ENCODE peak calls at places on chromosome 3, in five cellular contexts. One of them, this sample, is unnamed.

GRCh38 chr3:139219463-139219862 is 124.4 kb upstream of the MRPS22 start:
- DNase-seq in cerebellum: no peak
- DNase-seq in stimulated activated CD4-positive, alpha-beta T cell treated with anti-CD3 and anti-CD28 coated beads, Interleukin-2, amount 100 ng/mL, for 48 hours: no peak
- DNase-seq in anterior cingulate cortex: no peak
- DNase-seq in NCI-H1092 treated with DMSO at 0.1 percent for 48 hours: no peak
- DNase-seq in this sample: no peak

GRCh38 chr3:48845170-48845569 is 2.5 kb downstream of the PRKAR2A start:
- DNase-seq in cerebellum: no peak
- DNase-seq in stimulated activated CD4-positive, alpha-beta T cell treated with anti-CD3 and anti-CD28 coated beads, Interleukin-2, amount 100 ng/mL, for 48 hours: no peak
- DNase-seq in anterior cingulate cortex: no peak
- DNase-seq in NCI-H1092 treated with DMSO at 0.1 percent for 48 hours: no peak
- DNase-seq in this sample: no peak

GRCh38 chr3:167700046-167700445 is 34.6 kb downstream of the PDCD10 start:
- DNase-seq in cerebellum: no peak
- DNase-seq in stimulated activated CD4-positive, alpha-beta T cell treated with anti-CD3 and anti-CD28 coated beads, Interleukin-2, amount 100 ng/mL, for 48 hours: no peak
- DNase-seq in anterior cingulate cortex: no peak
- DNase-seq in NCI-H1092 treated with DMSO at 0.1 percent for 48 hours: no peak
- DNase-seq in this sample: no peak

GRCh38 chr3:29515451-29515850 is 234.6 kb downstream of the RBMS3 start:
- DNase-seq in cerebellum: no peak
- DNase-seq in stimulated activated CD4-positive, alpha-beta T cell treated with anti-CD3 and anti-CD28 coated beads, Interleukin-2, amount 100 ng/mL, for 48 hours: no peak
- DNase-seq in anterior cingulate cortex: no peak
- DNase-seq in NCI-H1092 treated with DMSO at 0.1 percent for 48 hours: no peak
- DNase-seq in this sample: no peak

GRCh38 chr3:39294446-39295183 is 14.8 kb upstream of the CX3CR1 start:
- DNase-seq in cerebellum: no peak
- DNase-seq in stimulated activated CD4-positive, alpha-beta T cell treated with anti-CD3 and anti-CD28 coated beads, Interleukin-2, amount 100 ng/mL, for 48 hours: no peak
- DNase-seq in anterior cingulate cortex: no peak
- DNase-seq in NCI-H1092 treated with DMSO at 0.1 percent for 48 hours: no peak
- DNase-seq in this sample: no peak

GRCh38 chr3:50316657-50317242 is 5.8 kb downstream of the HYAL2 start:
- DNase-seq in cerebellum: no peak
- DNase-seq in stimulated activated CD4-positive, alpha-beta T cell treated with anti-CD3 and anti-CD28 coated beads, Interleukin-2, amount 100 ng/mL, for 48 hours: no peak
- DNase-seq in anterior cingulate cortex: no peak
- DNase-seq in NCI-H1092 treated with DMSO at 0.1 percent for 48 hours: no peak
- DNase-seq in this sample: no peak

GRCh38 chr3:27644936-27645335 is 77.2 kb downstream of the EOMES start:
- DNase-seq in cerebellum: no peak
- DNase-seq in stimulated activated CD4-positive, alpha-beta T cell treated with anti-CD3 and anti-CD28 coated beads, Interleukin-2, amount 100 ng/mL, for 48 hours: no peak
- DNase-seq in anterior cingulate cortex: no peak
- DNase-seq in NCI-H1092 treated with DMSO at 0.1 percent for 48 hours: no peak
- DNase-seq in this sample: no peak

GRCh38 chr3:13698498-13698897 is 149.6 kb downstream of the FBLN2 start:
- DNase-seq in cerebellum: no peak
- DNase-seq in stimulated activated CD4-positive, alpha-beta T cell treated with anti-CD3 and anti-CD28 coated beads, Interleukin-2, amount 100 ng/mL, for 48 hours: no peak
- DNase-seq in anterior cingulate cortex: no peak
- DNase-seq in NCI-H1092 treated with DMSO at 0.1 percent for 48 hours: no peak
- DNase-seq in this sample: no peak

GRCh38 chr3:129282727-129283327 is 4.2 kb downstream of the HMCES start:
- DNase-seq in cerebellum: no peak
- DNase-seq in stimulated activated CD4-positive, alpha-beta T cell treated with anti-CD3 and anti-CD28 coated beads, Interleukin-2, amount 100 ng/mL, for 48 hours: no peak
- DNase-seq in anterior cingulate cortex: no peak
- DNase-seq in NCI-H1092 treated with DMSO at 0.1 percent for 48 hours: no peak
- DNase-seq in this sample: no peak

GRCh38 chr3:138949445-138950005 is 2.5 kb downstream of the FOXL2NB start:
- DNase-seq in cerebellum: no peak
- DNase-seq in stimulated activated CD4-positive, alpha-beta T cell treated with anti-CD3 and anti-CD28 coated beads, Interleukin-2, amount 100 ng/mL, for 48 hours: no peak
- DNase-seq in anterior cingulate cortex: no peak
- DNase-seq in NCI-H1092 treated with DMSO at 0.1 percent for 48 hours: no peak
- DNase-seq in this sample: no peak

This sample was measured in NCI-H446 treated with DMSO at 0.1 percent for 48 hours.